ENCODE peak calls at places on chromosomes 6 and 20, in ten cellular contexts. R is NCI-H2081; V is activated CD4-positive, alpha-beta T cell treated with anti-CD3 and anti-CD28 coated beads, Interleukin-2, amount 50 U/mL, for 4 hours; H is NCI-H82; J is occipital lobe; F is hypothalamus; I is stimulated activated CD4-positive, alpha-beta T cell treated with anti-CD3 and anti-CD28 coated beads, Interleukin-1b, Interleukin-23, amount 100 ng/mL, for 24 hours; O is activated CD4-positive, CD25-positive, alpha-beta regulatory T cell; T is body of pancreas; G is MCF 10A. B is an unnamed sample.

GRCh38 chr20:1813674-1814635 is 81.3 kb upstream of the SIRPA start:
- DNase-seq in R (no peak), V (no peak), H (no peak), J (no peak), F (no peak), I (no peak), O (no peak), T (no peak), G (no peak), B (no peak)

GRCh38 chr6:108616973-108617372 is 56.3 kb downstream of the FOXO3 start:
- DNase-seq in R (no peak), V (no peak), H (no peak), J (no peak), F (no peak), I (no peak), O (no peak), T (no peak), G (peak), B (no peak)

GRCh38 chr6:170267688-170268087 is 23.2 kb downstream of the DLL1 start:
- DNase-seq in R (no peak), V (no peak), H (no peak), J (no peak), F (no peak), I (no peak), O (no peak), T (no peak), G (no peak), B (no peak)

GRCh38 chr6:111592726-111593515 is 12.8 kb downstream of the TRAF3IP2 start:
- DNase-seq in R (peak), V (no peak), H (peak), J (no peak), F (no peak), I (no peak), O (no peak), T (no peak), G (no peak), B (no peak)

GRCh38 chr20:45944965-45945677 is 10.6 kb downstream of the PCIF1 start:
- DNase-seq in R (no peak), V (no peak), H (no peak), J (no peak), F (no peak), I (no peak), O (no peak), T (peak), G (no peak), B (no peak)

GRCh38 chr6:25703005-25703404 is 51.0 kb downstream of the SCGN start:
- DNase-seq in R (peak), V (no peak), H (no peak), J (no peak), F (no peak), I (no peak), O (no peak), T (no peak), G (no peak), B (no peak)

GRCh38 chr6:6588924-6589696 is 590 bp downstream of the LY86 start:
- DNase-seq in R (no peak), V (no peak), H (no peak), J (no peak), F (no peak), I (no peak), O (no peak), T (no peak), G (no peak), B (no peak)

GRCh38 chr6:111423055-111423633 is 59.9 kb downstream of the REV3L start:
- DNase-seq in R (no peak), V (no peak), H (no peak), J (no peak), F (no peak), I (no peak), O (no peak), T (no peak), G (no peak), B (no peak)

GRCh38 chr6:63690210-63690609 is 54.6 kb downstream of the PHF3 start:
- DNase-seq in R (no peak), V (no peak), H (no peak), J (no peak), F (no peak), I (no peak), O (no peak), T (no peak), G (no peak), B (no peak)

GRCh38 chr6:70884074-70884983 is 72.5 kb downstream of the B3GAT2 start:
- DNase-seq in R (peak), V (peak), H (peak), J (peak), F (peak), I (peak), O (peak), T (peak), G (peak), B (peak)

GRCh38 chr6:85945454-85946185 is 302.9 kb upstream of the SYNCRIP start:
- DNase-seq in R (no peak), V (no peak), H (peak), J (peak), F (no peak), I (no peak), O (no peak), T (no peak), G (no peak), B (no peak)

B was measured in substantia nigra.